ENCODE peak calls at places on chromosomes 3 and 15, in five cellular contexts. G is AG04449, K is GM23338, F is HCT116, V is breast epithelium. A is an unnamed sample.

GRCh38 chr3:195847061-195847950 is 35.6 kb upstream of the MUC4 start:
- DNase-seq in V (no peak), K (no peak), F (peak), G (no peak), A (no peak)

GRCh38 chr3:53813229-53813628 is 33.0 kb downstream of the CHDH start:
- DNase-seq in F (no peak), K (no peak), G (no peak), V (no peak), A (no peak)

GRCh38 chr3:195259146-195259563 is 11.8 kb downstream of the XXYLT1 start:
- DNase-seq in G (no peak), F (no peak), K (no peak), V (no peak), A (no peak)

GRCh38 chr15:83475551-83475950 is 28.4 kb downstream of the SH3GL3 start:
- DNase-seq in F (no peak), G (peak), K (peak), V (no peak), A (no peak)

GRCh38 chr3:152556731-152557254 is 278.1 kb upstream of the P2RY1 start:
- DNase-seq in F (no peak), K (no peak), V (no peak), G (peak), A (no peak)

GRCh38 chr3:129526121-129526900 is 2.1 kb upstream of the RHO start:
- DNase-seq in V (no peak), G (no peak), K (no peak), F (no peak), A (peak)

GRCh38 chr3:9198805-9199386 is 50.5 kb downstream of the SRGAP3 start:
- DNase-seq in G (no peak), V (no peak), F (no peak), K (no peak), A (no peak)

GRCh38 chr15:99333981-99334380 is 82.7 kb downstream of the LRRC28 start:
- DNase-seq in V (no peak), F (no peak), K (no peak), G (no peak), A (no peak)

GRCh38 chr3:127525373-127525772 is 65.2 kb downstream of the TPRA1 start:
- DNase-seq in G (no peak), F (peak), K (no peak), V (no peak), A (no peak)

GRCh38 chr3:141057951-141058800 is 7.0 kb downstream of the SPSB4 start:
- DNase-seq in V (no peak), K (no peak), F (no peak), G (no peak), A (no peak)

GRCh38 chr3:69020424-69020823 is 6.9 kb upstream of the EOGT start:
- DNase-seq in K (no peak), F (no peak), G (no peak), V (no peak), A (no peak)

GRCh38 chr3:197369545-197369944 is 71.1 kb upstream of the DLG1 start:
- DNase-seq in K (no peak), F (no peak), V (no peak), G (no peak), A (no peak)

GRCh38 chr15:64931381-64931780 is 19.7 kb downstream of the ANKDD1A start:
- DNase-seq in G (no peak), F (no peak), V (no peak), K (no peak), A (no peak)

GRCh38 chr3:153273217-153273616 is 111.2 kb downstream of the RAP2B start:
- DNase-seq in G (no peak), K (no peak), F (no peak), V (no peak), A (no peak)

GRCh38 chr3:52364322-52364721 is 48.2 kb downstream of the DNAH1 start:
- DNase-seq in F (no peak), K (no peak), V (no peak), G (no peak), A (no peak)

GRCh38 chr3:79039192-79039591 is 728.6 kb downstream of the ROBO1 start:
- DNase-seq in K (no peak), F (no peak), V (no peak), G (no peak), A (no peak)

GRCh38 chr3:33277193-33277882 is at the start of gene FBXL2:
- DNase-seq in K (peak), V (peak), F (peak), G (no peak), A (peak)
- TF ChIP-seq CTCF in K (no peak), V (no peak), F (no peak), G (no peak), A (no peak)

GRCh38 chr3:99624536-99625236 is 13.7 kb upstream of the COL8A1 start:
- DNase-seq in V (no peak), F (no peak), G (no peak), K (no peak), A (no peak)

GRCh38 chr3:99625237-99625622 is 13.2 kb upstream of the COL8A1 start:
- DNase-seq in K (peak), G (no peak), F (no peak), V (no peak), A (no peak)

GRCh38 chr3:99620976-99621375 is 17.4 kb upstream of the COL8A1 start:
- DNase-seq in G (no peak), F (no peak), V (no peak), K (no peak), A (no peak)

GRCh38 chr3:99614768-99615167 is 23.6 kb upstream of the COL8A1 start:
- DNase-seq in F (no peak), G (no peak), V (no peak), K (no peak), A (no peak)

DNA sequence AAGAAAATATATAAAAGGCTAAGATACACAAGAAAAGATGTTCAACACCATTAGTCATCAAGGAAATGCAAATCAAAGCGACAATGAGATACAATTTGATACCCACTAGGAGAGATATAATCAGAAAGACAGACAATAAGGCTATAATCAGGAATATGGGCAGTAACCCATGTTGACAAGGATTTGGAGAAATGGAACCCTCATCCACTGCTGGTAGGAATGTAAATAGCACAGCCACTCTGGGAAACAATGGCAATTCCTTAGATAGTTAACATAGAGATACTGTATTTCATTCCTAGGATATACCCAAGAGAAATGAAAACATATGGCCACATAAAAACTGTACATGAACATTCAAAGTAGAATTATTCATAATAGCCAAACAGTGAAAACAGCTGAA is 18.3 kb upstream of the COL8A1 start:
- DNase-seq in K (peak), F (no peak), G (no peak), V (no peak), A (no peak)
- TF ChIP-seq CTCF in K (peak), F (peak), G (no peak), V (no peak), A (no peak)

GRCh38 chr15:92654662-92655061 is 913 bp downstream of the FAM174B start:
- DNase-seq in G (no peak), F (no peak), V (no peak), K (no peak), A (no peak)

GRCh38 chr15:92653366-92653765 is 2.2 kb downstream of the FAM174B start:
- DNase-seq in V (no peak), G (no peak), K (no peak), F (no peak), A (no peak)

GRCh38 chr15:92652576-92652966 is 3.0 kb downstream of the FAM174B start:
- DNase-seq in F (no peak), K (no peak), V (peak), G (no peak), A (no peak)

GRCh38 chr15:92655178-92655995 is at the start of gene FAM174B:
- DNase-seq in F (no peak), V (no peak), G (no peak), K (peak), A (no peak)

DNA sequence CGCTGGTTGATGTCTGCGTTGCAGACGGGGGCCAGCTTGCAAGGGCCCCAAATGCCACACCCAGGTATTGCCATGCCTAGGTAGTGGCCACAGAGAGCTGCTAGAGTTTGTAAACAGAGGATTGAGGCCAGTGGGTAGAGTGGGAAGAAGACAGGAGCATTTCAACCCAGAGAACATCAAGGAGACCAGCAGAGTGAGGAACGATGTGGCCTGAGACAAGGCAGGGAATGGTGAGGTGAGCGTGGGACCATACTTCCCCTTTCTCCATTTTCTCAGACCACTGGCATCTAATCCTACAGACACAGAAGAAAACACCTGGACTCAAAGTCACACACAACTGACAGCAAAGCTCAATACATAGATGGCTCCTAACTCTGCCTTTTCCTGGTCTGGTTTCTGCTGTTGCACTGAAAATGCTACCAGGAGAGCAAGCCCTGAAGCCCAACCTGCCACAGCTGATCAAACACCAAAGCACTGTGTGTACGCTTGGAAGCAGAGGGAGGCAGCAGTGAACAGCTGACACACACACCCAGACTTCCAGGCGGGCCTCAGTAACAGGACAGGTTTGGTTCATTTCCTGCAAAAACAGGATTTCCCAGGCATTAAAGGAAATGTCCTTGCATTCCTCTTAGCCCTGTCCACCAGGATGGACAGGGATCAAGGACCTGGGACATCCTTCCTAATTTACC is 1.6 kb downstream of the FAM174B start:
- DNase-seq in F (no peak), G (no peak), V (no peak), K (no peak), A (no peak)
- TF ChIP-seq CTCF in F (no peak), G (no peak), V (no peak), K (no peak), A (no peak)

DNA sequence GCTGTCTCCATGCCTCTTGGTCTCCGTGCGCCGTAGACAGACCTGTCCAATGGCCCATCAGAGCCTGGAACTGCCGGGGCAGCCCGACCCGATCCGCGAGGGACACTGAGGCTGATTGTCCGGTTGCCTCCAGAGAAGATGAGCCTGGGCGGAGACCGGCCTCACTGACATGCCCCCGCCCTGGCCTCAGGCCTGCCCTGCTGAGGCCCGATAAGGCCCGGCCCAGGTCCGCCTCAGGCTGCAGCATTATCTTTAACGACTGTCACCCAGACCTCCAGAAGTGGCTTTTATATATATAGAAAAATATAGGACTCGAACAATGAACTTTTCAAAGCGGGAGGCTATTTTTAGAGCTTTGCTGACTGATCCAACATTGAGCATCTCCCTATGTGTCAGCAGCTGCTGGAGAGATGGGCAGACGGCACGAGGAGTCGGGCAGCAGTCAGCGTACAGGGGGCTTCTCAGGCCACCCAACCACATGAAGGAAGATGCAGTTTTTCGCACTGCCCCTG is 111.9 kb upstream of the RPL32 start:
- DNase-seq in V (no peak), G (no peak), K (no peak), F (no peak), A (no peak)
- TF ChIP-seq CTCF in V (no peak), G (no peak), K (no peak), F (no peak), A (no peak)

DNA sequence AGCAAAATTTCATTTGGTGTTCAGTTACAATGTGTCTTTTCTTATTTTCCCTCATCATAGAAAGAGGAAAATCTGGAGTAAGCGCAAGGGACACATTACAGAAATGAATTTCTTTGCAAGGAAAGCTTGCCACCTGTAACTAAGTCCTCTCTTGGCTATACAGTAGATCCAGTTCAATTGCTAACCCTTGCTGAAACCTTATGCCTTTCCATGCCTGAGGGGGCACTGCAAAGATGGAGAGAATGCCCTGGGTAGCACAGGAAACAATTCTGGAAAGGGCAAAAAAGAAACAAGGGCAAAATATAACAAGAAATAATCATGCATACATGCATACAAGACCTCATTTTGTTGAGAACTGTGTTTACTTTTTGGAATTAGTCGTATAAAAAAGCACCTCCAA is 4.3 kb downstream of the CADM2 start:
- DNase-seq in F (no peak), G (no peak), K (peak), V (no peak), A (no peak)
- TF ChIP-seq CTCF in F (no peak), G (no peak), K (peak), V (no peak), A (no peak)

GRCh38 chr15:39581501-39582285 is 814 bp downstream of the THBS1 start:
- DNase-seq in F (no peak), G (peak), K (peak), V (peak), A (no peak)

GRCh38 chr15:39580630-39581500 is at the start of gene THBS1:
- DNase-seq in F (no peak), K (peak), V (peak), G (peak), A (no peak)

GRCh38 chr15:39579487-39580116 is 1.3 kb upstream of the THBS1 start:
- DNase-seq in G (peak), F (peak), V (peak), K (peak), A (no peak)

GRCh38 chr15:39580117-39580629 is 706 bp upstream of the THBS1 start:
- DNase-seq in K (peak), G (peak), V (peak), F (peak), A (peak)

GRCh38 chr15:39578851-39579486 is 1.9 kb upstream of the THBS1 start:
- DNase-seq in F (no peak), V (no peak), K (peak), G (no peak), A (no peak)
- TF ChIP-seq CTCF in F (no peak), V (peak), K (no peak), G (peak), A (no peak)

GRCh38 chr3:193520738-193521137 is 34.0 kb downstream of the ATP13A4 start:
- DNase-seq in F (no peak), G (no peak), V (no peak), K (peak), A (no peak)
- TF ChIP-seq CTCF in F (no peak), G (no peak), V (no peak), K (no peak), A (no peak)

GRCh38 chr3:62496509-62496908 is 123.2 kb upstream of the FEZF2 start:
- DNase-seq in K (no peak), F (no peak), G (no peak), V (no peak), A (no peak)

GRCh38 chr3:62497156-62497555 is 123.8 kb upstream of the FEZF2 start:
- DNase-seq in K (no peak), F (no peak), V (no peak), G (no peak), A (no peak)

DNA sequence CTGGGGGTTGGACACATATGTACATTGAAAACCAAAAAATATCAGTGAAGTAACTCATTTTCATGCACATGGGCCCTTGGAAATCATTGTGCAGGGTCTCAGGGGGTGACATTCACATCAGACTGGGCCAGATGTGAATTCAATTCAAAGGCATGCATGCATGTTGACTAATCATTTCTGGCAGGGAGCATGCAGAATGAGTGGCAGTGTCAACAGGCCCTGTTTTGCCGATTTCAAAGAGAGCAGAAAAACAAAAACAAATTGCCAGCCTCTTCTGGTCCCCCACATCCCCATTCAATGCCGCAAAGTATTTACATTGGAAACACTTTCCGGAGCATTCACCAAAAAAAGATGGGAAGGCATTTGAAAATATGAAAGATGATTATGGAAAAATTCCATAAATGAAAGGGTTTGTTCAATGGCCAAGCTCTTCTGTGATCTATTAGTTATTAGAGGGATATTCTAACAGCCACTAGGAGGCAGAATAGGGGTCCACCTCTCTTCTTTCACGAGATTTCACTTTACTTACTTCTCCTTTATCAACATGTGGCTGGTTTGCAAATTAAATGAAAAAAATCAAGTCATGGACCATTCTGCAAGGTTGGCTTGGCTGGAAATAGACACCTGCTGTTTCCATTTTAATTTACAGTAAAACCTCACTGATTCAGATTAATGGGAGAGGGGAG is 119.9 kb upstream of the FEZF2 start:
- DNase-seq in V (no peak), G (no peak), F (no peak), K (peak), A (no peak)
- TF ChIP-seq CTCF in V (no peak), G (peak), F (peak), K (peak), A (no peak)

DNA sequence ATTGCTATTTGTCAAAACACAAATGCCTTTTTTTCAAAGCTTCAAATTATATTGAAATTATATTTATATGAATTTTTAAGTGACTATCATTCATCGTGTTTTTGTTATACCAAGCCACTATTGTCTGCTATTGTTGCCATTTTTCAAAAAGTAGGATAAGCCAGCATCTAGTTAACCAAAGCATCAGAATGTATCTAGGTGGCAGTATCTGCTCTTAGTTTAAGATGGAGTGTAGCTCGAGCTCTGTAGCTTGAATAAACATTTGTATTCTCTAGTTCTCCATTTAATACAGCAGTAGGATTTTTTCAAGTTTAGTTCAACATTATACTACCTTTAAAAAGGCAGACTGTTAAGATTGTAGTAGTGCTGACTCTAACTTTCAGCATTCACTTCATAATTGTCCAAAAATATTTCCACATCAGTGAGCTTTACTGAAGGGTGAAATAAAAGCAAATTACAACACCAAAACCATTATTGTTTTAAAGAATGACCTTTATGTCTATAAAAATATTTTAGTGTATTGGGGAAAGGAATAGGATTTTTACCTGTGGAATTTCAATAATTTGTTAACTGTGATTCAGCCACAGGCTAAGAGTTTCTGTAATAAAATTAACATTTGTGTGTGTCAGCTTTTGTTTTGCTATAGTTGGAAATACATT is 19.6 kb upstream of the C15orf61 start:
- DNase-seq in V (no peak), K (peak), G (no peak), F (no peak), A (no peak)
- TF ChIP-seq CTCF in V (no peak), K (peak), G (peak), F (peak), A (no peak)

A was measured in activated B cell treated with CpG ODN at 0.5 μM for 24 hours.